ENCODE peak calls at places on chromosome 10, in six cellular contexts. T is OCI-M1; H is globus pallidus; O is hepatic stellate cell; U is nephron progenitor cell; S is stimulated activated CD4-positive, alpha-beta T cell treated with anti-CD3 and anti-CD28 coated beads, TNF-alpha, amount 100 ng/mL, for 48 hours. N is an unnamed sample.

GRCh38 chr10:3009341-3009740 is 58.0 kb upstream of the PFKP start:
- DNase-seq in S (no peak), H (no peak), U (no peak), T (no peak), O (no peak), N (no peak)

GRCh38 chr10:13120786-13121499 is 21.0 kb downstream of the OPTN start:
- DNase-seq in O (no peak), U (no peak), H (no peak), T (peak; percentile 56), S (no peak), N (no peak)

GRCh38 chr10:116892873-116893685 is 43.8 kb downstream of the ENO4 start:
- DNase-seq in O (no peak), H (no peak), T (no peak), S (no peak), U (no peak), N (no peak)

GRCh38 chr10:11604742-11605650 is 6.5 kb downstream of the USP6NL start:
- DNase-seq in S (no peak), U (no peak), T (peak; percentile 87), H (no peak), O (no peak), N (no peak)

GRCh38 chr10:35778344-35778743 is 136.2 kb upstream of the FZD8 start:
- DNase-seq in O (no peak), S (no peak), U (no peak), T (no peak), H (peak; percentile 16), N (no peak)

GRCh38 chr10:63744060-63744941 is 223.1 kb downstream of the REEP3 start:
- DNase-seq in H (no peak), U (no peak), O (no peak), T (peak; percentile 95), S (no peak), N (no peak)

GRCh38 chr10:69891057-69891617 is 89.4 kb downstream of the COL13A1 start:
- DNase-seq in T (no peak), O (no peak), H (no peak), U (no peak), S (no peak), N (no peak)

GRCh38 chr10:73601486-73601921 is 10.4 kb upstream of the USP54 start:
- DNase-seq in T (no peak), O (no peak), U (no peak), H (no peak), S (no peak), N (no peak)

GRCh38 chr10:21317902-21318301 is 207.6 kb downstream of the SKIDA1 start:
- DNase-seq in S (no peak), T (no peak), O (no peak), H (no peak), U (no peak), N (no peak)

GRCh38 chr10:48493083-48493871 is 111.6 kb downstream of the ARHGAP22 start:
- DNase-seq in T (peak; percentile 71), H (peak; percentile 44), S (no peak), U (no peak), O (no peak), N (peak; percentile 76)

GRCh38 chr10:128027822-128028507 is 98.3 kb downstream of the MKI67 start:
- DNase-seq in O (no peak), S (no peak), H (no peak), T (no peak), U (no peak), N (no peak)

GRCh38 chr10:17445400-17445998 is 8.9 kb downstream of the ST8SIA6 start:
- DNase-seq in U (no peak), O (no peak), H (no peak), T (no peak), S (no peak), N (no peak)

GRCh38 chr10:25191162-25191895 is 16.5 kb downstream of the GPR158 start:
- DNase-seq in O (no peak), T (no peak), H (no peak), S (no peak), U (no peak), N (no peak)

GRCh38 chr10:78672898-78673297 is 395.9 kb upstream of the ZMIZ1 start:
- DNase-seq in T (no peak), O (no peak), S (no peak), U (no peak), H (no peak), N (no peak)

GRCh38 chr10:77252380-77252779 is 385.2 kb downstream of the KCNMA1 start:
- DNase-seq in H (no peak), O (no peak), T (no peak), U (no peak), S (no peak), N (no peak)

GRCh38 chr10:89086801-89087513 is 96.4 kb downstream of the FAS start:
- DNase-seq in T (peak; percentile 78), O (peak; percentile 59), S (no peak), U (no peak), H (peak; percentile 21), N (no peak)

GRCh38 chr10:7235376-7235775 is 175.5 kb downstream of the SFMBT2 start:
- DNase-seq in H (no peak), S (no peak), T (no peak), U (no peak), O (no peak), N (no peak)

GRCh38 chr10:30186371-30186875 is 127.0 kb upstream of the JCAD start:
- DNase-seq in H (no peak), U (no peak), S (no peak), T (peak; percentile 82), O (no peak), N (no peak)

GRCh38 chr10:70602665-70603438 is at the start of gene PRF1:
- DNase-seq in U (no peak), H (no peak), S (peak; percentile 65), T (no peak), O (no peak), N (peak; percentile 90)

GRCh38 chr10:98367626-98368451 is 47.1 kb downstream of the PYROXD2 start:
- DNase-seq in H (peak; percentile 63), T (no peak), S (no peak), O (no peak), U (no peak), N (no peak)

GRCh38 chr10:130971123-130971435 is 340.4 kb downstream of the TCERG1L start:
- DNase-seq in U (no peak), T (no peak), S (no peak), O (no peak), H (no peak), N (no peak)

GRCh38 chr10:8037199-8037801 is 17.2 kb upstream of the GATA3 start:
- DNase-seq in S (no peak), H (no peak), T (no peak), O (no peak), U (peak; percentile 12), N (no peak)

GRCh38 chr10:82288461-82288881 is 413.5 kb downstream of the NRG3 start:
- DNase-seq in T (no peak), O (peak; percentile 3), U (no peak), H (no peak), S (no peak), N (no peak)

GRCh38 chr10:14405076-14406065 is 74.6 kb upstream of the FRMD4A start:
- DNase-seq in O (peak; percentile 42), T (no peak), S (no peak), H (no peak), U (no peak), N (no peak)

GRCh38 chr10:60395711-60396110 is 6.0 kb upstream of the ANK3 start:
- DNase-seq in U (no peak), O (no peak), T (no peak), H (no peak), S (no peak), N (no peak)

GRCh38 chr10:49526624-49527023 is 12.3 kb downstream of the ERCC6 start:
- DNase-seq in S (no peak), T (no peak), H (no peak), U (no peak), O (no peak), N (no peak)

GRCh38 chr10:100612601-100613595 is 77.2 kb downstream of the HIF1AN start:
- DNase-seq in H (no peak), S (no peak), T (no peak), U (no peak), O (no peak), N (no peak)

GRCh38 chr10:69861251-69862240 is 59.8 kb downstream of the COL13A1 start:
- DNase-seq in S (no peak), T (peak; percentile 63), H (no peak), U (no peak), O (no peak), N (no peak)